ENCODE peak calls at places on chromosomes 13 and 19, in ten cellular contexts. P is NCI-H82; B is activated CD8-positive, alpha-beta memory T cell treated with anti-CD3 and anti-CD28 coated beads, Interleukin-2, amount 10 ng/mL, durations not matched to agents 7 days and 5 days; J is adrenal gland; N is germinal center; T is transverse colon; Y is esophagus squamous epithelium; M is iris pigment epithelial cell; O is GM13976; G is activated naive CD4-positive, alpha-beta T cell treated with anti-CD3 and anti-CD28 coated beads, Interleukin-2, amount 10 ng/mL, durations not matched to agents 7 days and 5 days. K is an unnamed sample.
A peak's percentile ranks its signal among the peaks of the same experiment; 100 is the strongest.

GRCh38 chr19:40933025-40933424 is 51.0 kb upstream of the CYP2A7 start:
- DNase-seq in P (peak; percentile 16), B (no peak), J (no peak), N (no peak), T (no peak), Y (no peak), M (no peak), O (no peak), G (no peak), K (no peak)

GRCh38 chr19:50414850-50415660 is 3.7 kb upstream of the SPIB start:
- DNase-seq in P (peak; percentile 71), B (peak; percentile 75), J (peak; percentile 71), N (peak; percentile 90), T (peak; percentile 83), Y (no peak), M (peak; percentile 62), O (peak; percentile 94), G (peak; percentile 78), K (peak; percentile 86)

GRCh38 chr19:46571495-46571894 is 29.6 kb upstream of the CALM3 start:
- DNase-seq in P (peak; percentile 83), B (no peak), J (no peak), N (no peak), T (no peak), Y (no peak), M (peak; percentile 14), O (no peak), G (peak; percentile 56), K (no peak)

GRCh38 chr13:33789067-33789606 is 28.8 kb upstream of the RFC3 start:
- DNase-seq in P (no peak), B (no peak), J (no peak), N (no peak), T (no peak), Y (no peak), M (no peak), O (no peak), G (no peak), K (no peak)

GRCh38 chr13:40943073-40943472 is 76.0 kb downstream of the ELF1 start:
- DNase-seq in P (no peak), B (no peak), J (no peak), N (no peak), T (no peak), Y (no peak), M (no peak), O (no peak), G (no peak), K (no peak)

GRCh38 chr19:35715981-35716734 is 1.6 kb upstream of the KMT2B start:
- DNase-seq in P (no peak), B (peak; percentile 64), J (no peak), N (no peak), T (no peak), Y (no peak), M (peak; percentile 40), O (no peak), G (peak; percentile 46), K (peak; percentile 83)

GRCh38 chr19:32208060-32208459 is 137.3 kb upstream of the ZNF507 start:
- DNase-seq in P (no peak), B (no peak), J (no peak), N (no peak), T (no peak), Y (no peak), M (no peak), O (no peak), G (no peak), K (no peak)

GRCh38 chr13:77001540-77001939 is 9.7 kb downstream of the CLN5 start:
- DNase-seq in P (no peak), B (no peak), J (no peak), N (no peak), T (no peak), Y (no peak), M (no peak), O (no peak), G (no peak), K (no peak)

GRCh38 chr13:30704596-30704995 is 30.7 kb upstream of the ALOX5AP start:
- DNase-seq in P (no peak), B (peak; percentile 22), J (no peak), N (no peak), T (no peak), Y (no peak), M (no peak), O (no peak), G (no peak), K (no peak)